ENCODE peak calls at places on chromosomes 11 and 22, in four cellular contexts. U is stimulated activated CD8-positive, alpha-beta memory T cell treated with anti-CD3 and anti-CD28 coated beads, Interleukin-2, amount 100 ng/mL, for 1 hour; Y is HFFc6; T is anterior cingulate cortex. G is an unnamed sample.

GRCh38 chr11:128824199-128825049 is 42.7 kb downstream of the KCNJ1 start:
- DNase-seq in T (no peak), U (no peak), Y (no peak), G (peak)

GRCh38 chr11:122139595-122139866 is 23.5 kb upstream of the BLID start:
- DNase-seq in U (no peak), Y (no peak), T (no peak), G (no peak)

GRCh38 chr11:46134540-46134939 is 13.3 kb upstream of the PHF21A start:
- DNase-seq in Y (no peak), U (no peak), T (no peak), G (no peak)

GRCh38 chr11:130918081-130918480 is 1.8 kb upstream of the SNX19 start:
- DNase-seq in U (no peak), Y (no peak), T (no peak), G (no peak)

GRCh38 chr22:37610480-37611148 is 2.0 kb downstream of the GGA1 start:
- DNase-seq in U (no peak), T (peak), Y (no peak), G (peak)

GRCh38 chr22:24985824-24986214 is 33.3 kb downstream of the KIAA1671 start:
- DNase-seq in T (no peak), Y (peak), U (no peak), G (peak)

GRCh38 chr22:37633082-37633692 is 6.3 kb upstream of the SH3BP1 start:
- DNase-seq in U (no peak), T (no peak), Y (no peak), G (no peak)

GRCh38 chr11:130798280-130798679 is 118.0 kb downstream of the SNX19 start:
- DNase-seq in U (no peak), Y (peak), T (no peak), G (no peak)

GRCh38 chr11:97247601-97248000 is 857.8 kb downstream of the JRKL start:
- DNase-seq in T (no peak), U (no peak), Y (no peak), G (no peak)

GRCh38 chr11:68691402-68691784 is 7.0 kb downstream of the GAL start:
- DNase-seq in U (no peak), Y (no peak), T (no peak), G (no peak)

GRCh38 chr11:133618500-133618899 is 86.2 kb upstream of the OPCML start:
- DNase-seq in U (no peak), T (no peak), Y (no peak), G (no peak)

GRCh38 chr11:118281284-118281683 is 17.2 kb upstream of the MPZL2 start:
- DNase-seq in T (no peak), Y (no peak), U (no peak), G (no peak)

GRCh38 chr22:46337870-46338269 is 2.4 kb downstream of the TRMU start:
- DNase-seq in Y (no peak), T (no peak), U (no peak), G (no peak)

GRCh38 chr22:44369241-44369652 is 56.5 kb upstream of the SHISAL1 start:
- DNase-seq in U (no peak), T (no peak), Y (no peak), G (no peak)

GRCh38 chr11:55357560-55358184 is 10.1 kb upstream of the OR4A15 start:
- DNase-seq in U (no peak), Y (no peak), T (no peak), G (no peak)

GRCh38 chr11:27553186-27553585 is 46.6 kb upstream of the LIN7C start:
- DNase-seq in T (no peak), Y (no peak), U (no peak), G (no peak)

GRCh38 chr22:49999901-50000586 is 12.5 kb downstream of the IL17REL start:
- DNase-seq in T (no peak), U (no peak), Y (no peak), G (no peak)

G was measured in right cardiac atrium.